ENCODE peak calls at places on chromosomes 13 and 19, in ten cellular contexts. D is non-pigmented ciliary epithelial cell, G is AG04449, J is endothelial cell, E is naive B cell, L is HL-60, T is OCI-LY7, Z is left cardiac atrium, W is activated gamma-delta T cell treated with Interleukin-2 at 50 U/mL for 16 hours, O is GM03348. M is an unnamed sample.
A peak's percentile ranks its signal among the peaks of the same experiment; 100 is the strongest.

GRCh38 chr19:13964776-13965175 is 12.5 kb downstream of the DCAF15 start:
- DNase-seq in D (no peak), G (peak; percentile 9), J (no peak), E (no peak), L (no peak), T (no peak), Z (no peak), W (no peak), O (no peak), M (no peak)

GRCh38 chr13:73131247-73131646 is 72.4 kb downstream of the KLF5 start:
- DNase-seq in D (no peak), G (no peak), J (no peak), E (no peak), L (no peak), T (no peak), Z (no peak), W (no peak), O (no peak), M (no peak)

GRCh38 chr19:29683009-29683408 is 17.7 kb downstream of the PLEKHF1 start:
- DNase-seq in D (no peak), G (no peak), J (no peak), E (no peak), L (no peak), T (no peak), Z (no peak), W (no peak), O (no peak), M (no peak)

GRCh38 chr19:37466277-37466797 is 907 bp downstream of the ZNF569 start:
- DNase-seq in D (no peak), G (no peak), J (no peak), E (no peak), L (no peak), T (no peak), Z (no peak), W (no peak), O (no peak), M (no peak)

GRCh38 chr13:44713793-44714469 is 137.8 kb upstream of the TSC22D1 start:
- DNase-seq in D (peak; percentile 97), G (peak; percentile 84), J (no peak), E (no peak), L (no peak), T (no peak), Z (no peak), W (no peak), O (peak; percentile 82), M (no peak)

GRCh38 chr13:25662516-25662915 is 290.7 kb downstream of the ATP8A2 start:
- DNase-seq in D (no peak), G (no peak), J (no peak), E (no peak), L (no peak), T (no peak), Z (no peak), W (no peak), O (no peak), M (no peak)

GRCh38 chr13:107960301-107960700 is 255.0 kb downstream of the LIG4 start:
- DNase-seq in D (peak; percentile 19), G (no peak), J (no peak), E (no peak), L (no peak), T (no peak), Z (no peak), W (no peak), O (no peak), M (no peak)

GRCh38 chr13:90800082-90800746 is 547.3 kb upstream of the MIR17HG start:
- DNase-seq in D (no peak), G (no peak), J (no peak), E (no peak), L (no peak), T (no peak), Z (peak; percentile 58), W (no peak), O (no peak), M (peak; percentile 25)

GRCh38 chr13:58960909-58961308 is 1202.8 kb downstream of the DIAPH3 start:
- DNase-seq in D (no peak), G (no peak), J (no peak), E (no peak), L (no peak), T (peak; percentile 65), Z (no peak), W (no peak), O (no peak), M (no peak)

GRCh38 chr13:94093652-94094310 is 385.7 kb downstream of the DCT start:
- DNase-seq in D (no peak), G (no peak), J (no peak), E (no peak), L (no peak), T (no peak), Z (no peak), W (no peak), O (no peak), M (no peak)

GRCh38 chr13:39915418-39915817 is 260.0 kb downstream of the COG6 start:
- DNase-seq in D (no peak), G (no peak), J (no peak), E (no peak), L (no peak), T (no peak), Z (no peak), W (no peak), O (no peak), M (no peak)

GRCh38 chr13:113816925-113817859 is 46.7 kb downstream of the GAS6 start:
- DNase-seq in D (peak; percentile 36), G (no peak), J (peak; percentile 88), E (peak; percentile 60), L (no peak), T (peak; percentile 83), Z (peak; percentile 91), W (peak; percentile 90), O (peak; percentile 93), M (peak; percentile 86)

M was measured in pancreas.